ENCODE peak calls at places on chromosomes 6 and 20, in five cellular contexts. R is psoas muscle, Y is SK-N-SH, I is PC-3, T is BE2C. U is an unnamed sample. For H3K4me1, the result is how much of the 10 kb centered on the place peaks cover.

GRCh38 chr6:84867521-84867920 is 103.1 kb upstream of the TBX18 start:
- DNase-seq in R (no peak), Y (no peak), I (peak), T (no peak), U (no peak)

GRCh38 chr6:18323935-18324707 is 59.8 kb upstream of the DEK start:
- DNase-seq in R (no peak), Y (peak), I (peak), T (peak), U (no peak)

GRCh38 chr20:53865905-53866786 is 204.2 kb downstream of the BCAS1 start:
- DNase-seq in R (no peak), Y (peak), I (peak), T (peak), U (no peak)

GRCh38 chr6:54916858-54917257 is 70.3 kb downstream of the FAM83B start:
- DNase-seq in R (no peak), Y (no peak), I (peak), T (no peak), U (no peak)

GRCh38 chr6:163455553-163455952 is 41.0 kb downstream of the QKI start:
- DNase-seq in R (no peak), Y (no peak), I (no peak), T (no peak), U (no peak)

GRCh38 chr6:135791441-135791840 is 60.1 kb upstream of the PDE7B start:
- DNase-seq in R (no peak), Y (no peak), I (no peak), T (no peak), U (no peak)

GRCh38 chr6:68008445-68008844 is 626.6 kb upstream of the ADGRB3 start:
- DNase-seq in R (no peak), Y (no peak), I (peak), T (no peak), U (no peak)

GRCh38 chr6:46376562-46376969 is 114.7 kb downstream of the RCAN2 start:
- DNase-seq in R (no peak), Y (no peak), I (no peak), T (no peak), U (no peak)

GRCh38 chr20:61364147-61364546 is 112.1 kb downstream of the CDH4 start:
- DNase-seq in R (no peak), Y (no peak), I (no peak), T (no peak), U (no peak)

GRCh38 chr6:157001716-157002115 is 224.5 kb downstream of the ARID1B start:
- DNase-seq in R (no peak), Y (no peak), I (no peak), T (no peak), U (peak)

GRCh38 chr6:142867988-142868818 is 76.8 kb downstream of the HIVEP2 start:
- DNase-seq in R (no peak), Y (no peak), I (no peak), T (no peak), U (no peak)

GRCh38 chr6:88989215-88989614 is 25.8 kb upstream of the RNGTT start:
- DNase-seq in R (no peak), Y (no peak), I (no peak), T (no peak), U (no peak)

GRCh38 chr6:22072939-22073338 is 223.9 kb downstream of the PRL start:
- DNase-seq in R (no peak), Y (no peak), I (peak), T (no peak), U (no peak)

GRCh38 chr6:22067127-22067526 is 229.7 kb downstream of the PRL start:
- DNase-seq in R (no peak), Y (no peak), I (no peak), T (no peak), U (no peak)

GRCh38 chr6:22068561-22069346 is 228.1 kb downstream of the PRL start:
- DNase-seq in R (no peak), Y (no peak), I (no peak), T (no peak), U (no peak)

GRCh38 chr6:22071655-22072054 is 225.2 kb downstream of the PRL start:
- DNase-seq in R (no peak), Y (peak), I (no peak), T (peak), U (peak)
- H3K4me3 ChIP-seq in R (peak), Y (peak), I (no peak), T (no peak), U (no peak)

GRCh38 chr6:30263734-30264133 is 50.5 kb upstream of the TRIM26 start:
- DNase-seq in R (no peak), Y (peak), I (peak), T (peak), U (no peak)

GRCh38 chr6:30265166-30265565 is 52.0 kb upstream of the TRIM26 start:
- DNase-seq in R (no peak), Y (no peak), I (no peak), T (no peak), U (no peak)

GRCh38 chr6:30267423-30267822 is 54.2 kb upstream of the TRIM26 start:
- DNase-seq in R (no peak), Y (no peak), I (no peak), T (no peak), U (no peak)

GRCh38 chr6:30265594-30265993 is 52.4 kb upstream of the TRIM26 start:
- DNase-seq in R (no peak), Y (no peak), I (no peak), T (no peak), U (no peak)

DNA sequence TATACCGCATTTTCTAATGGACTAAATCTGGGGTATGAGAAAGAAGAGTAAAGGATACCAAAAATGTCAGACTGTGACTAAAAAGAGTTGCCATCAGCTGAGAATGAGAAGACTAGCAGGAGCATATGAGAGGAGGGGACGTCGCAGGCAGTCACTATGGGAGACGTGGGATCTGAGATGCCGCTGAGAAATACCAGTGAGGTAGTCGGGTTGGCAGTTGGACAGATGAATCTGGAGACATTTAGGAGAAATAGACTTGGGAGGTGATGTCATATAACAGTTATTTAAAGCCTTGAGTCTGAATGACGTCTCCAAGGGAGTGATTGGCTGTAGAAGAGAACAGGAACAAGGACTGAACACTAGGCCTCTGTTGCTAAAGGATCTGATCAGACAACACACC is 51.5 kb upstream of the TRIM26 start:
- DNase-seq in R (no peak), Y (no peak), I (no peak), T (no peak), U (no peak)
- H3K4me1 ChIP-seq in R (under half), Y (under half), I (under half), T (under half), U (under half)

DNA sequence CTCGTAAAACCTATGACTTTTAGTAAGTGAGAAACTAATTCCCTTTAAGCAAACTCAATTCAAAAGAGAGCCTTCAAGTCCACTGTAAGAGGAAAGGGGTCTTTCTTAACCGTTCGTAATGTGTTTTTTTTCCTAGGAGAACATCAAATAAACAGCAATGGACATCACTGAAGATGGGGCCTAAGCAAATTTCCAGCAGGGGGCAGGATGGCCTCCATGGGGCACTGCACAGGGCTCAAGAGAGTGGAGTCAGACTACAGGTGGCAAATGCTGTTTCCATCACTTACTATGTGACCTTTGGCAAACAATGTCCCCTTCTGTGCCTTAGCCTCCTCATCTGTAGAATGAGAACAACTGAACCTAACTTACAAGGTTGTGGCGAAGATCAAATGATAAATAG is 88.7 kb downstream of the ARHGAP18 start:
- DNase-seq in R (no peak), Y (no peak), I (peak), T (peak), U (no peak)
- TF ChIP-seq CTCF in R (peak), Y (peak), I (peak), T (peak), U (peak)

GRCh38 chr6:83853178-83853967 is at the start of gene RIPPLY2:
- DNase-seq in R (no peak), Y (peak), I (no peak), T (peak), U (no peak)
- H3K4me3 ChIP-seq in R (peak), Y (peak), I (no peak), T (peak), U (peak)

DNA sequence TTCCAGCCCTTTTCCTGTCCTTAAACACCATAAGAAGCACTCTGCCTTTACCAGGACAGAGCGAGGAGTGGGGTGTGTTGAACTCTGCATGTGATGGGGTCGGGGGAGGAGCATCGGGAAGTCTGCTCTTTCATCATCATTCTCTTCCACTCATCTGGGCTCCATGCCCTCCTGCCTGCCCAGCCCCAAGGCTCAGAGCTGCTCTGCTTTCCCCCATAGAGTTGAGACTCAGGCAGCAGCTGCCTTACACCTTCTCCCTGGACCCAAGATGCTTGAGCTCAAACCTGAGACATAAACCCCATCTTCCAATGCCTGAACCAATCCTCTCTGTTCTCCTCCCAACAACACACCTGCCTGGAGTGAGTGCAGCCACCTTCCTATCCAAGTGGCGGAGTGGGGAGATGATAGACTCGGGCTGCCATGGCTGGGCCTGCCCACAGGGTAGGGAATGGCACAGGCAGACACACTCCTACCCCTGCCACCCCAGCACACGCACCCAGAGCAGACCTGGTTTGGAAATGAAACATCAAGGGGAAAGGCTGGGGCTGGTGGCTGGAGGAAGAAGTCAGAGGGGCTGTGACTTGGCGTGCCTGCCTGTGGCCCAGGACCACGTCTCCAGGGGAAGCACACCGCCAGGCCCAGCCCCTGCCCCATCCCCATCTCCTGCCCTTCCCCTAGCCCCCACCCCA is 28.4 kb downstream of the TFEB start:
- DNase-seq in R (peak), Y (no peak), I (no peak), T (peak), U (peak)
- H3K4me1 ChIP-seq in R (half or more), Y (under half), I (under half), T (under half), U (under half)

GRCh38 chr6:6927437-6928361 is 180.1 kb upstream of the RREB1 start:
- DNase-seq in R (peak), Y (peak), I (no peak), T (peak), U (peak)
- TF ChIP-seq CTCF in R (peak), Y (no peak), I (no peak), T (peak), U (peak)

GRCh38 chr6:30599625-30600324 is 17.3 kb downstream of the PPP1R10 start:
- DNase-seq in R (no peak), Y (no peak), I (no peak), T (no peak), U (no peak)

GRCh38 chr6:30600576-30600975 is 16.5 kb downstream of the PPP1R10 start:
- DNase-seq in R (no peak), Y (no peak), I (no peak), T (no peak), U (peak)

GRCh38 chr6:30601436-30601814 is 15.6 kb downstream of the PPP1R10 start:
- DNase-seq in R (no peak), Y (no peak), I (no peak), T (no peak), U (no peak)

GRCh38 chr6:30603961-30604360 is 13.1 kb downstream of the PPP1R10 start:
- DNase-seq in R (no peak), Y (no peak), I (no peak), T (no peak), U (no peak)

DNA sequence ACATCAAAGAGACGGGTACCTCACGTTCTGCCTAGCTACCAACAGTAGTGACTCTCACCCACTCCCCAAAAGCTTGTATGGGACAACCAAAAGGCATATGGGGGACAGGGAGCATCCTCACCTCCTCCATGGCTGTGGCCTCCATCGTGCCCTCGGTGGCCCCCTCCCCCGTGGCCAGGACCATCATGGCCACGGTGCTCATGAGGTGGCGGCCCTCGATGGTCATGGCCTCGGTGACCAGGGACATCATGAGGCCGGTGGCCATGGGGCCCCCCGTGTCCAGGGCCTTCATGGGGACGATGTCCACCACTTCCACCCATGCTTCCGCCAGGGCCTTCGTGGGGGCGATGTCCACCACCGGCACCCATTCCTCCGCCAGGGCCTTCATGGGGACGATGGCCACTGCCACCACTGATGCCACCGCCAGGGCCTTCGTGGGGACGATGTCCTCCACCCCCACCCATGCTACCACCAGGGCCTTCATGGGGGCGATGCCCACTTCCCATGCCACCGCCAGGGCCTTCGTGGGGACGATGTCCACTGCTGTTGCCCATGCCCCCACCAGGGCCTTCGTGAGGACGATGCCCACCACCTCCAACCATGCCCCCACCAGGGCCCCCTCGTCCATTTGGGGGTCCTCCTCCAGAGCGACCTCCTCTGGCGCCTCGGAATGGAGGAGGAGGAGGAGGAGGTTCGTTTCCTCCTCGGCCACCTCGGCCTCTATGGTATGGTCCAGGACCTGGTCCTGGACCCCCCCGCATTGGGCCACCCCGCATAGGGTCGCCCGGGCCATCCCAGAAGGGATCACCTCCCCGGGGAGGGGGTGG is 15.0 kb downstream of the PPP1R10 start:
- DNase-seq in R (no peak), Y (peak), I (no peak), T (no peak), U (no peak)
- H3K4me3 ChIP-seq in R (no peak), Y (no peak), I (no peak), T (no peak), U (no peak)

DNA sequence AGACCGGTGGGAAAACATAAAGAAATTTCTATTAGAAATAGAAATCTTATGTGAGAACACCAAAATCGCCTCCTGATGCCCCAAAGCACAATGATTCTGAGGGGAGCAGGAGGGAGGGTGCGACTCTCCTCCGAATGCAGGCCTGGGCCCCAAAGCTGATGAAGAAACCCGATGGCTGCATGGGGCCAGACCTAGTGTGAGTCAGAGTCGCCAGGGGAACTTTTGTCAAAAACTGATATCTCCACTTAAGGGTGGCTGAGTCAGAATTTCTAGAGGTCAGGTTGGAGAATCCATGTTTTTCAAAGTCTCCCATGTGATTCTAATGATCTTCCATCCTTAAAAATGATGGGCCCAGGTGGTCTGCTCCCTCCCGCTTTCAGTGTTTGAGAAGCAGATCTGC is 172.8 kb downstream of the BACH2 start:
- DNase-seq in R (no peak), Y (no peak), I (no peak), T (no peak), U (no peak)
- H3K4me1 ChIP-seq in R (under half), Y (under half), I (under half), T (under half), U (under half)

DNA sequence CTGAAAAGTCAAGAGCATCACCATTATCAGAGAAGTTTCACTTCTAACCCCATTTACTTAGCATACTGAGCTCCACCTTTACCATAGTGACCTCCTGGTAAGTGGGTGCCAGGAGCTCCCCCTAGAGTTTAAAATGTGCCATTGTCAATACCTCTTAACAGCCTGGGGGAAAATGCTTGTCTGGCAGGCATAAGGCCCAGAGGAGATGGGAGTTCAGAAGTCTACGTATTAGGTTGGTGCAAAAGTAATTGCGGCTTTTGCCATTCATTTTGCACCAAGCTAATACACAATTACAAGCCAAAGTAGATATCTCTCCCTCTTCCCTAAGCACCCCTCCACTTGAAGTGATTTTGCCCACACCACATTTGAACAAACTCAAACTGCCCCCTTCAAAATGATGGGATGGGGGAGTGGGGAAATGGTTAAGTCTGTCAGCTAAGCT is 919.0 kb downstream of the KIF16B start:
- DNase-seq in R (no peak), Y (peak), I (peak), T (peak), U (no peak)
- TF ChIP-seq CTCF in R (peak), Y (peak), I (peak), T (peak), U (peak)

GRCh38 chr6:4311976-4312860 is 176.8 kb upstream of the ECI2 start:
- DNase-seq in R (no peak), Y (no peak), I (no peak), T (no peak), U (no peak)
- H3K4me3 ChIP-seq in R (no peak), Y (no peak), I (no peak), T (no peak), U (no peak)

U was measured in left lung.